ENCODE peak calls at places on chromosome 14, in eight cellular contexts. One of them, this sample, is unnamed. For H3K36me3 and H3K4me1, the result is how much of the 10 kb centered on the place peaks cover.

GRCh38 chr14:35366048-35366428 is 38.5 kb downstream of the NFKBIA start:
- DNase-seq in keratinocyte: no peak
- DNase-seq in right lobe of liver: no peak
- DNase-seq in small intestine: no peak
- DNase-seq in heart left ventricle: no peak
- DNase-seq in GM23338: no peak
- DNase-seq in neuronal stem cell: no peak
- DNase-seq in lower lobe of right lung: peak
- DNase-seq in this sample: peak

GRCh38 chr14:37089410-37089809 is 83.0 kb downstream of the SLC25A21 start:
- DNase-seq in small intestine: no peak
- DNase-seq in heart left ventricle: no peak
- DNase-seq in GM23338: peak
- DNase-seq in keratinocyte: no peak
- DNase-seq in neuronal stem cell: no peak
- DNase-seq in lower lobe of right lung: no peak
- DNase-seq in right lobe of liver: no peak
- DNase-seq in this sample: no peak

GRCh38 chr14:70858641-70859040 is 48.6 kb upstream of the PCNX1 start:
- DNase-seq in neuronal stem cell: no peak
- DNase-seq in heart left ventricle: no peak
- DNase-seq in right lobe of liver: no peak
- DNase-seq in GM23338: peak
- DNase-seq in lower lobe of right lung: no peak
- DNase-seq in keratinocyte: no peak
- DNase-seq in small intestine: no peak
- DNase-seq in this sample: no peak

GRCh38 chr14:95679995-95680735 is 6.1 kb upstream of the TCL1B start:
- DNase-seq in right lobe of liver: no peak
- DNase-seq in neuronal stem cell: no peak
- DNase-seq in heart left ventricle: no peak
- DNase-seq in keratinocyte: no peak
- DNase-seq in GM23338: peak
- DNase-seq in lower lobe of right lung: no peak
- DNase-seq in small intestine: peak
- DNase-seq in this sample: no peak

GRCh38 chr14:103735439-103735814 is 19.8 kb downstream of the ZFYVE21 start:
- DNase-seq in neuronal stem cell: no peak
- DNase-seq in right lobe of liver: no peak
- DNase-seq in heart left ventricle: no peak
- DNase-seq in GM23338: no peak
- DNase-seq in keratinocyte: no peak
- DNase-seq in small intestine: no peak
- DNase-seq in lower lobe of right lung: no peak
- DNase-seq in this sample: peak

GRCh38 chr14:89678715-89679220 is 261.7 kb upstream of the FOXN3 start:
- DNase-seq in small intestine: no peak
- DNase-seq in heart left ventricle: no peak
- DNase-seq in lower lobe of right lung: no peak
- DNase-seq in right lobe of liver: no peak
- DNase-seq in neuronal stem cell: no peak
- DNase-seq in keratinocyte: no peak
- DNase-seq in GM23338: no peak
- DNase-seq in this sample: no peak

GRCh38 chr14:104933721-104934379 is 9.2 kb downstream of the PLD4 start:
- DNase-seq in right lobe of liver: peak
- DNase-seq in heart left ventricle: no peak
- DNase-seq in lower lobe of right lung: peak
- DNase-seq in GM23338: peak
- DNase-seq in neuronal stem cell: peak
- DNase-seq in keratinocyte: no peak
- DNase-seq in small intestine: no peak
- DNase-seq in this sample: peak

GRCh38 chr14:103056322-103057027 is 874 bp downstream of the CDC42BPB start:
- DNase-seq in keratinocyte: no peak
- DNase-seq in small intestine: peak
- DNase-seq in lower lobe of right lung: peak
- DNase-seq in heart left ventricle: peak
- DNase-seq in neuronal stem cell: no peak
- DNase-seq in right lobe of liver: peak
- DNase-seq in GM23338: peak
- DNase-seq in this sample: peak

GRCh38 chr14:22994762-22995275 is 12.5 kb upstream of the AJUBA start:
- DNase-seq in small intestine: no peak
- DNase-seq in neuronal stem cell: no peak
- DNase-seq in GM23338: peak
- DNase-seq in right lobe of liver: no peak
- DNase-seq in lower lobe of right lung: peak
- DNase-seq in heart left ventricle: no peak
- DNase-seq in keratinocyte: no peak
- DNase-seq in this sample: peak

GRCh38 chr14:98133806-98134205 is 1138.2 kb downstream of the BCL11B start:
- DNase-seq in lower lobe of right lung: no peak
- DNase-seq in GM23338: no peak
- DNase-seq in right lobe of liver: no peak
- DNase-seq in neuronal stem cell: no peak
- DNase-seq in heart left ventricle: no peak
- DNase-seq in small intestine: no peak
- DNase-seq in keratinocyte: no peak
- DNase-seq in this sample: no peak

GRCh38 chr14:77557391-77557790 is 58.8 kb upstream of the ISM2 start:
- DNase-seq in right lobe of liver: no peak
- DNase-seq in neuronal stem cell: no peak
- DNase-seq in small intestine: no peak
- DNase-seq in GM23338: no peak
- DNase-seq in keratinocyte: no peak
- DNase-seq in heart left ventricle: no peak
- DNase-seq in lower lobe of right lung: no peak
- DNase-seq in this sample: no peak

GRCh38 chr14:77554816-77555599 is 56.4 kb upstream of the ISM2 start:
- DNase-seq in keratinocyte: no peak
- DNase-seq in GM23338: no peak
- DNase-seq in small intestine: no peak
- DNase-seq in right lobe of liver: no peak
- DNase-seq in lower lobe of right lung: no peak
- DNase-seq in heart left ventricle: no peak
- DNase-seq in neuronal stem cell: no peak
- DNase-seq in this sample: no peak

GRCh38 chr14:77554207-77554606 is 55.6 kb upstream of the ISM2 start:
- DNase-seq in lower lobe of right lung: no peak
- DNase-seq in heart left ventricle: no peak
- DNase-seq in neuronal stem cell: no peak
- DNase-seq in small intestine: no peak
- DNase-seq in GM23338: no peak
- DNase-seq in right lobe of liver: no peak
- DNase-seq in keratinocyte: no peak
- DNase-seq in this sample: no peak

GRCh38 chr14:77559381-77559780 is 57.1 kb downstream of the SPTLC2 start:
- DNase-seq in neuronal stem cell: no peak
- DNase-seq in keratinocyte: no peak
- DNase-seq in GM23338: no peak
- DNase-seq in small intestine: no peak
- DNase-seq in lower lobe of right lung: no peak
- DNase-seq in heart left ventricle: no peak
- DNase-seq in right lobe of liver: no peak
- DNase-seq in this sample: no peak

DNA sequence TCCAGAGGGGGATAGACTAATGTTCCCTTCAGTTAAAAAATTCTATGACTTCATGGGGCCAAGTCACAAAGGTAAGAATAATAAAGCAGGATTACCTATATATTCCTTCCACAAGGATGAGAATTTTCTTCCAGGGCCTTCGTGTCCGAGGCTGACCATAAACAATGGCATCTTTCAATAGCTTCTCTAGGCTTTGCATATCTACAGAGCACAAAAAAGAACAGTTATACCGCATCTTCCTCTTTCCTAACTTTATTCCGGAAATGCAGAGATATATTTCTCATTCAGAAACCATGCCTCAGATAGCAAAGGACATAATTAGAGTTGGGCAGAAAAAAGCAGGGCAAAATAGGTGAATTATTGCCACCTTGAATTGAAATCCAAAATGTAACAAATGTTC is 58.3 kb upstream of the ISM2 start:
- DNase-seq in heart left ventricle: no peak
- DNase-seq in neuronal stem cell: no peak
- DNase-seq in right lobe of liver: no peak
- DNase-seq in small intestine: no peak
- DNase-seq in GM23338: no peak
- DNase-seq in lower lobe of right lung: no peak
- DNase-seq in keratinocyte: no peak
- DNase-seq in this sample: no peak
- H3K36me3 ChIP-seq in heart left ventricle: half or more
- H3K36me3 ChIP-seq in neuronal stem cell: under half
- H3K36me3 ChIP-seq in right lobe of liver: under half
- H3K36me3 ChIP-seq in small intestine: under half
- H3K36me3 ChIP-seq in GM23338: under half
- H3K36me3 ChIP-seq in lower lobe of right lung: half or more
- H3K36me3 ChIP-seq in keratinocyte: under half
- H3K36me3 ChIP-seq in this sample: under half

GRCh38 chr14:68261092-68261842 is 441.7 kb downstream of the RAD51B start:
- DNase-seq in keratinocyte: no peak
- DNase-seq in small intestine: no peak
- DNase-seq in heart left ventricle: no peak
- DNase-seq in neuronal stem cell: peak
- DNase-seq in GM23338: peak
- DNase-seq in lower lobe of right lung: no peak
- DNase-seq in right lobe of liver: no peak
- DNase-seq in this sample: no peak
- H3K4me1 ChIP-seq in keratinocyte: under half
- H3K4me1 ChIP-seq in small intestine: under half
- H3K4me1 ChIP-seq in heart left ventricle: under half
- H3K4me1 ChIP-seq in neuronal stem cell: under half
- H3K4me1 ChIP-seq in GM23338: half or more
- H3K4me1 ChIP-seq in lower lobe of right lung: under half
- H3K4me1 ChIP-seq in right lobe of liver: under half
- H3K4me1 ChIP-seq in this sample: under half

GRCh38 chr14:31166271-31166561 is 41.4 kb downstream of the HECTD1 start:
- DNase-seq in keratinocyte: no peak
- DNase-seq in lower lobe of right lung: no peak
- DNase-seq in right lobe of liver: no peak
- DNase-seq in GM23338: no peak
- DNase-seq in small intestine: no peak
- DNase-seq in heart left ventricle: no peak
- DNase-seq in neuronal stem cell: no peak
- DNase-seq in this sample: no peak

GRCh38 chr14:31161274-31161673 is 46.3 kb downstream of the HECTD1 start:
- DNase-seq in right lobe of liver: no peak
- DNase-seq in keratinocyte: no peak
- DNase-seq in neuronal stem cell: no peak
- DNase-seq in GM23338: no peak
- DNase-seq in small intestine: no peak
- DNase-seq in heart left ventricle: no peak
- DNase-seq in lower lobe of right lung: no peak
- DNase-seq in this sample: no peak

GRCh38 chr14:31164115-31164514 is 43.5 kb downstream of the HECTD1 start:
- DNase-seq in keratinocyte: no peak
- DNase-seq in GM23338: no peak
- DNase-seq in neuronal stem cell: no peak
- DNase-seq in heart left ventricle: no peak
- DNase-seq in lower lobe of right lung: no peak
- DNase-seq in right lobe of liver: no peak
- DNase-seq in small intestine: no peak
- DNase-seq in this sample: no peak

GRCh38 chr14:31159682-31160296 is 47.8 kb downstream of the HECTD1 start:
- DNase-seq in GM23338: no peak
- DNase-seq in small intestine: no peak
- DNase-seq in heart left ventricle: no peak
- DNase-seq in neuronal stem cell: no peak
- DNase-seq in right lobe of liver: no peak
- DNase-seq in lower lobe of right lung: no peak
- DNase-seq in keratinocyte: no peak
- DNase-seq in this sample: no peak

DNA sequence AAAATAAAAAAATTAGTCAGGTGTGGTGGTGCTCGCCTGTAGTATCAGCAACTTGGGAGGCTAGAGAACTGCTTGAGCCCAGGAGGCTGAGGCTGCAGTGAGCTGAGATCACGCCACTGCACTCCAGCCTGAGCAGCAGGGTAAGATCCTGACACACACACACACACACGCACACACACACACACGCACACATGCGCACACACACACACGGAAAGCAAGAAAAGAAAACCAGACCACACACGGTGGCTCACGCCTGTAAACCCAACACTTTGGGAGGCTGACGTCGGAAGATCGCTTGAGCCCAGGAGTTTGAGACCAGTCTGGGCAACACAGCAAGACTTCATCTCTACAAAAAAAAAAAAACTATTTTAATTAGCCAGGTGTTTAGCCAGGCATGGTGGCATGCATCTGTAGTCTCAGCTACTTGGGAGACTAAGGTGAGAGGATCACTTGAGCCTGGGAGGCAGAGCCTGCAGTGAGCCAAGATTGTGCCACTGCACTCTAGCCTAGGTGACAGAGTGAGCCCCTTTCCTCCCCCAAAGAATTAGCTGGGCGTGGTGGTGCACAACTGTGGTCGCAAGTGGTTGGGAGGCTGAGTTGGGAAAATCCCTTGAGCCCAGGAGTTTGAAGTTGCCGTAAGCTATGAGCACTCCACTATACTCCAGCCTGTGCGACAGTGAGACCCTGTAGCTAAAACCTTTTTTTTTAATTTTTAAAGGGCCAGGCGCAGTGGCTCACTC is 44.5 kb downstream of the HECTD1 start:
- DNase-seq in lower lobe of right lung: no peak
- DNase-seq in neuronal stem cell: no peak
- DNase-seq in GM23338: no peak
- DNase-seq in right lobe of liver: no peak
- DNase-seq in small intestine: no peak
- DNase-seq in heart left ventricle: no peak
- DNase-seq in keratinocyte: no peak
- DNase-seq in this sample: no peak
- H3K36me3 ChIP-seq in lower lobe of right lung: half or more
- H3K36me3 ChIP-seq in neuronal stem cell: under half
- H3K36me3 ChIP-seq in GM23338: under half
- H3K36me3 ChIP-seq in right lobe of liver: under half
- H3K36me3 ChIP-seq in small intestine: under half
- H3K36me3 ChIP-seq in heart left ventricle: half or more
- H3K36me3 ChIP-seq in keratinocyte: under half
- H3K36me3 ChIP-seq in this sample: under half

GRCh38 chr14:51677276-51677675 is 25.6 kb downstream of the FRMD6 start:
- DNase-seq in lower lobe of right lung: no peak
- DNase-seq in small intestine: no peak
- DNase-seq in GM23338: no peak
- DNase-seq in heart left ventricle: no peak
- DNase-seq in keratinocyte: no peak
- DNase-seq in neuronal stem cell: no peak
- DNase-seq in right lobe of liver: no peak
- DNase-seq in this sample: no peak
- H3K4me1 ChIP-seq in lower lobe of right lung: under half
- H3K4me1 ChIP-seq in small intestine: under half
- H3K4me1 ChIP-seq in GM23338: under half
- H3K4me1 ChIP-seq in heart left ventricle: under half
- H3K4me1 ChIP-seq in keratinocyte: under half
- H3K4me1 ChIP-seq in neuronal stem cell: under half
- H3K4me1 ChIP-seq in right lobe of liver: under half
- H3K4me1 ChIP-seq in this sample: under half

DNA sequence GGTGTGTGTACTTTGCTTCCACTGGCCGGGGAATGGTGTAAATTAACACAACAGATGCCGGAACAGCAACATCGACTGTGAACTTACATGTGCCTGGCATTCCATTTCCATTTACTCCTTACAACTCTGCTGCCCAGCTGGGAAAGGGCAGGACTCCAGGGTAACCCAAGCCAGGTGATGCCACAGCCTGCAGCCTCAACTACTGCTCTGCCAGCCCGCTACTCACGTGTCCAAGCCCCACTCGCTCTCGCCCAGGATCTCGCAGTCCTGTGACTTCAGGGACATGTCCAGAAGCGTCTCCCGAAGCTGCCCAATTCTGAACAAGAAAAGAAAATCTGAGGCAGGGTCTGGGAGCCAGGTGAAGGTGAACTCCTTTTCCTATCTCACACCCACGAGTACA is 10.7 kb downstream of the ABCD4 start:
- DNase-seq in right lobe of liver: no peak
- DNase-seq in neuronal stem cell: no peak
- DNase-seq in keratinocyte: no peak
- DNase-seq in small intestine: no peak
- DNase-seq in heart left ventricle: no peak
- DNase-seq in lower lobe of right lung: no peak
- DNase-seq in GM23338: no peak
- DNase-seq in this sample: no peak
- H3K36me3 ChIP-seq in right lobe of liver: under half
- H3K36me3 ChIP-seq in neuronal stem cell: half or more
- H3K36me3 ChIP-seq in keratinocyte: under half
- H3K36me3 ChIP-seq in small intestine: under half
- H3K36me3 ChIP-seq in heart left ventricle: half or more
- H3K36me3 ChIP-seq in lower lobe of right lung: half or more
- H3K36me3 ChIP-seq in GM23338: under half
- H3K36me3 ChIP-seq in this sample: under half

This sample was measured in kidney.